ENCODE peak calls at places on chromosomes 12 and 14, in ten cellular contexts. One of them, this sample, is unnamed.

GRCh38 chr12:51818567-51819300 is 29.8 kb downstream of the FIGNL2 start:
- DNase-seq in testis: peak; percentile 33
- DNase-seq in uterus: peak; percentile 29
- DNase-seq in stomach: no peak
- DNase-seq in A549: no peak
- DNase-seq in sigmoid colon: no peak
- DNase-seq in K562: no peak
- DNase-seq in IMR-90: peak; percentile 73
- DNase-seq in body of pancreas: peak; percentile 30
- DNase-seq in tibial nerve: no peak
- DNase-seq in this sample: no peak

GRCh38 chr12:47303207-47303606 is 223.4 kb upstream of the AMIGO2 start:
- DNase-seq in testis: no peak
- DNase-seq in uterus: no peak
- DNase-seq in stomach: no peak
- DNase-seq in A549: no peak
- DNase-seq in sigmoid colon: no peak
- DNase-seq in K562: no peak
- DNase-seq in IMR-90: peak; percentile 76
- DNase-seq in body of pancreas: no peak
- DNase-seq in tibial nerve: no peak
- DNase-seq in this sample: no peak

GRCh38 chr12:5616854-5617253 is 184.9 kb downstream of the NTF3 start:
- DNase-seq in testis: no peak
- DNase-seq in uterus: no peak
- DNase-seq in stomach: no peak
- DNase-seq in A549: no peak
- DNase-seq in sigmoid colon: no peak
- DNase-seq in K562: no peak
- DNase-seq in IMR-90: no peak
- DNase-seq in body of pancreas: no peak
- DNase-seq in tibial nerve: no peak
- DNase-seq in this sample: no peak

GRCh38 chr12:24839268-24839791 is 109.6 kb downstream of the BCAT1 start:
- DNase-seq in testis: no peak
- DNase-seq in uterus: no peak
- DNase-seq in stomach: no peak
- DNase-seq in A549: no peak
- DNase-seq in sigmoid colon: no peak
- DNase-seq in K562: no peak
- DNase-seq in IMR-90: no peak
- DNase-seq in body of pancreas: no peak
- DNase-seq in tibial nerve: no peak
- DNase-seq in this sample: no peak

GRCh38 chr14:53894456-53894855 is 62.2 kb downstream of the BMP4 start:
- DNase-seq in testis: no peak
- DNase-seq in uterus: no peak
- DNase-seq in stomach: no peak
- DNase-seq in A549: no peak
- DNase-seq in sigmoid colon: no peak
- DNase-seq in K562: no peak
- DNase-seq in IMR-90: peak; percentile 79
- DNase-seq in body of pancreas: no peak
- DNase-seq in tibial nerve: no peak
- DNase-seq in this sample: no peak

GRCh38 chr12:62840311-62840710 is 94.6 kb downstream of the PPM1H start:
- DNase-seq in testis: no peak
- DNase-seq in uterus: no peak
- DNase-seq in stomach: no peak
- DNase-seq in A549: no peak
- DNase-seq in sigmoid colon: no peak
- DNase-seq in K562: no peak
- DNase-seq in IMR-90: no peak
- DNase-seq in body of pancreas: no peak
- DNase-seq in tibial nerve: no peak
- DNase-seq in this sample: no peak

GRCh38 chr14:24368215-24368561 is 204 bp downstream of the NFATC4 start:
- DNase-seq in testis: no peak
- DNase-seq in uterus: no peak
- DNase-seq in stomach: no peak
- DNase-seq in A549: no peak
- DNase-seq in sigmoid colon: no peak
- DNase-seq in K562: no peak
- DNase-seq in IMR-90: no peak
- DNase-seq in body of pancreas: no peak
- DNase-seq in tibial nerve: no peak
- DNase-seq in this sample: no peak

GRCh38 chr12:5085896-5086295 is 42.2 kb downstream of the KCNA5 start:
- DNase-seq in testis: no peak
- DNase-seq in uterus: no peak
- DNase-seq in stomach: no peak
- DNase-seq in A549: no peak
- DNase-seq in sigmoid colon: no peak
- DNase-seq in K562: no peak
- DNase-seq in IMR-90: peak; percentile 97
- DNase-seq in body of pancreas: no peak
- DNase-seq in tibial nerve: no peak
- DNase-seq in this sample: no peak

GRCh38 chr14:75399819-75400678 is 27.8 kb upstream of the JDP2 start:
- DNase-seq in testis: peak; percentile 52
- DNase-seq in uterus: peak; percentile 75
- DNase-seq in stomach: peak; percentile 94
- DNase-seq in A549: peak; percentile 18
- DNase-seq in sigmoid colon: peak; percentile 98
- DNase-seq in K562: no peak
- DNase-seq in IMR-90: no peak
- DNase-seq in body of pancreas: peak; percentile 99
- DNase-seq in tibial nerve: peak; percentile 65
- DNase-seq in this sample: peak; percentile 98

GRCh38 chr12:40946612-40947194 is 241.4 kb upstream of the PDZRN4 start:
- DNase-seq in testis: no peak
- DNase-seq in uterus: no peak
- DNase-seq in stomach: no peak
- DNase-seq in A549: peak; percentile 18
- DNase-seq in sigmoid colon: no peak
- DNase-seq in K562: peak; percentile 29
- DNase-seq in IMR-90: peak; percentile 42
- DNase-seq in body of pancreas: no peak
- DNase-seq in tibial nerve: no peak
- DNase-seq in this sample: no peak

GRCh38 chr12:52428121-52428520 is 6.0 kb downstream of the KRT75 start:
- DNase-seq in testis: no peak
- DNase-seq in uterus: no peak
- DNase-seq in stomach: no peak
- DNase-seq in A549: no peak
- DNase-seq in sigmoid colon: no peak
- DNase-seq in K562: peak; percentile 20
- DNase-seq in IMR-90: no peak
- DNase-seq in body of pancreas: no peak
- DNase-seq in tibial nerve: no peak
- DNase-seq in this sample: no peak

GRCh38 chr12:52148541-52149181 is 43.2 kb downstream of the KRT80 start:
- DNase-seq in testis: no peak
- DNase-seq in uterus: no peak
- DNase-seq in stomach: peak; percentile 86
- DNase-seq in A549: peak; percentile 83
- DNase-seq in sigmoid colon: peak; percentile 65
- DNase-seq in K562: no peak
- DNase-seq in IMR-90: no peak
- DNase-seq in body of pancreas: peak; percentile 72
- DNase-seq in tibial nerve: no peak
- DNase-seq in this sample: peak; percentile 93

GRCh38 chr12:76366163-76366562 is 17.9 kb upstream of the BBS10 start:
- DNase-seq in testis: no peak
- DNase-seq in uterus: no peak
- DNase-seq in stomach: no peak
- DNase-seq in A549: no peak
- DNase-seq in sigmoid colon: no peak
- DNase-seq in K562: no peak
- DNase-seq in IMR-90: no peak
- DNase-seq in body of pancreas: no peak
- DNase-seq in tibial nerve: no peak
- DNase-seq in this sample: no peak

GRCh38 chr12:130849561-130850417 is 10.7 kb upstream of the STX2 start:
- DNase-seq in testis: no peak
- DNase-seq in uterus: no peak
- DNase-seq in stomach: no peak
- DNase-seq in A549: no peak
- DNase-seq in sigmoid colon: peak; percentile 2
- DNase-seq in K562: no peak
- DNase-seq in IMR-90: no peak
- DNase-seq in body of pancreas: peak; percentile 61
- DNase-seq in tibial nerve: no peak
- DNase-seq in this sample: peak; percentile 63

GRCh38 chr12:103952497-103952896 is 13.2 kb upstream of the TDG start:
- DNase-seq in testis: no peak
- DNase-seq in uterus: no peak
- DNase-seq in stomach: no peak
- DNase-seq in A549: no peak
- DNase-seq in sigmoid colon: no peak
- DNase-seq in K562: no peak
- DNase-seq in IMR-90: no peak
- DNase-seq in body of pancreas: no peak
- DNase-seq in tibial nerve: no peak
- DNase-seq in this sample: no peak
- H3K27ac ChIP-seq in testis: no peak overlapping the region
- H3K27ac ChIP-seq in uterus: no peak overlapping the region
- H3K27ac ChIP-seq in stomach: no peak overlapping the region
- H3K27ac ChIP-seq in A549: no peak overlapping the region
- H3K27ac ChIP-seq in sigmoid colon: no peak overlapping the region
- H3K27ac ChIP-seq in K562: no peak overlapping the region
- H3K27ac ChIP-seq in IMR-90: no peak overlapping the region
- H3K27ac ChIP-seq in body of pancreas: no peak overlapping the region
- H3K27ac ChIP-seq in tibial nerve: no peak overlapping the region
- H3K27ac ChIP-seq in this sample: no peak overlapping the region

DNA sequence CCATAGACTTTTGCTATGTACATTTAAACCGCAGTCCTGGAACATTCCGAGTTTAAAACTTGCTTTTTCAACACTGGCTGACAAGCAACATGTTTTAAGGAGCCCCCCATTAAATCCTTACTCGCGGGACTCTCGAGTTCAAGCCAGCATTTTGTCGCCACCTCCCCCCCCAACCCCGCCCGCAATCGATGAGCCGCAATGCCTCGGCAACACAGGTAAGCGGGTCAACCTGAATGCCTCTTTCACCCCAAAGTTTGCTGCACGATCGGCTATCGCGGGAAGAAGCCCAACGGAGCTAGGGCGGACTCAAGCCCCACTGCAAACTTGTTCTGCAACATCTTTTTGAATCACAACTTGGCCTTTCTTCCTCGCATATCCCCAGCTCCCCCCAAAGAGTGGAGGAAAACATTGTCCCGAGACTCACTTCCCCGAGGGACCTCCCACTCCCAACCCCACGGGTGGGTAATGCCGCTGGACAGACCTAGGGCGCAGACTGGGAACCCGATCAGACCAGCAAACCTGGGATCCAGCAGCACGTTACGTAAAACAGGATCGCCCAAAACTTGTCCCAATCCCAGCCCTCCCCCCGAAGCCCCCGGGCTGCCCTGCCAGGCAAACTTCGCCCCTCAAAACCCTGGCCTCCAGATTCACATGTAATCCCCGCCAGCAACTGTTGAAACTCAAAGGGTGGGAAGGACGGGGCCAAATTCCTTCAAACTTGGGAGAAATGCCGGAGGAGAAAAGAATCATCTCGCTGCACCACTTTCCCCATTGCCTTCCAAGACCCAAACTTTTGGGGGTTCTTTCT is 641 bp downstream of the ZFP36L1 start:
- DNase-seq in testis: peak; percentile 15
- DNase-seq in uterus: peak; percentile 49
- DNase-seq in stomach: peak; percentile 29
- DNase-seq in A549: no peak
- DNase-seq in sigmoid colon: peak; percentile 78
- DNase-seq in K562: peak; percentile 34
- DNase-seq in IMR-90: no peak
- DNase-seq in body of pancreas: peak; percentile 38
- DNase-seq in tibial nerve: no peak
- DNase-seq in this sample: no peak
- TF ChIP-seq POLR2A in testis: no peak
- TF ChIP-seq POLR2A in uterus: no peak
- TF ChIP-seq POLR2A in stomach: no peak
- TF ChIP-seq POLR2A in A549: no peak
- TF ChIP-seq POLR2A in sigmoid colon: no peak
- TF ChIP-seq POLR2A in K562: no peak
- TF ChIP-seq POLR2A in IMR-90: no peak
- TF ChIP-seq POLR2A in body of pancreas: no peak
- TF ChIP-seq POLR2A in tibial nerve: no peak
- TF ChIP-seq POLR2A in this sample: no peak

GRCh38 chr12:98719515-98720504 is 74.7 kb downstream of the APAF1 start:
- DNase-seq in testis: no peak
- DNase-seq in uterus: no peak
- DNase-seq in stomach: no peak
- DNase-seq in A549: no peak
- DNase-seq in sigmoid colon: no peak
- DNase-seq in K562: peak; percentile 27
- DNase-seq in IMR-90: no peak
- DNase-seq in body of pancreas: no peak
- DNase-seq in tibial nerve: no peak
- DNase-seq in this sample: no peak
- H3K27ac ChIP-seq in testis: no peak overlapping the region
- H3K27ac ChIP-seq in uterus: no peak overlapping the region
- H3K27ac ChIP-seq in stomach: no peak overlapping the region
- H3K27ac ChIP-seq in A549: no peak overlapping the region
- H3K27ac ChIP-seq in sigmoid colon: no peak overlapping the region
- H3K27ac ChIP-seq in K562: peak overlapping the region; percentile 40
- H3K27ac ChIP-seq in IMR-90: no peak overlapping the region
- H3K27ac ChIP-seq in body of pancreas: no peak overlapping the region
- H3K27ac ChIP-seq in tibial nerve: no peak overlapping the region
- H3K27ac ChIP-seq in this sample: no peak overlapping the region

GRCh38 chr12:122021193-122021821 is 377 bp upstream of the BCL7A start:
- DNase-seq in testis: peak; percentile 47
- DNase-seq in uterus: no peak
- DNase-seq in stomach: no peak
- DNase-seq in A549: no peak
- DNase-seq in sigmoid colon: peak; percentile 76
- DNase-seq in K562: peak; percentile 37
- DNase-seq in IMR-90: no peak
- DNase-seq in body of pancreas: peak; percentile 25
- DNase-seq in tibial nerve: no peak
- DNase-seq in this sample: peak; percentile 49

GRCh38 chr12:122023339-122024131 is 1.9 kb downstream of the BCL7A start:
- DNase-seq in testis: peak; percentile 78
- DNase-seq in uterus: peak; percentile 70
- DNase-seq in stomach: peak; percentile 70
- DNase-seq in A549: peak; percentile 73
- DNase-seq in sigmoid colon: peak; percentile 87
- DNase-seq in K562: peak; percentile 69
- DNase-seq in IMR-90: peak; percentile 70
- DNase-seq in body of pancreas: peak; percentile 91
- DNase-seq in tibial nerve: no peak
- DNase-seq in this sample: peak; percentile 88

GRCh38 chr12:122020795-122021192 is 890 bp upstream of the BCL7A start:
- DNase-seq in testis: no peak
- DNase-seq in uterus: no peak
- DNase-seq in stomach: no peak
- DNase-seq in A549: no peak
- DNase-seq in sigmoid colon: no peak
- DNase-seq in K562: no peak
- DNase-seq in IMR-90: no peak
- DNase-seq in body of pancreas: no peak
- DNase-seq in tibial nerve: no peak
- DNase-seq in this sample: no peak

GRCh38 chr12:122022393-122023338 is 982 bp downstream of the BCL7A start:
- DNase-seq in testis: no peak
- DNase-seq in uterus: no peak
- DNase-seq in stomach: peak; percentile 31
- DNase-seq in A549: peak; percentile 41
- DNase-seq in sigmoid colon: no peak
- DNase-seq in K562: peak; percentile 55
- DNase-seq in IMR-90: no peak
- DNase-seq in body of pancreas: peak; percentile 27
- DNase-seq in tibial nerve: no peak
- DNase-seq in this sample: peak; percentile 47

GRCh38 chr12:122021822-122022392 is at the start of gene BCL7A:
- DNase-seq in testis: peak; percentile 74
- DNase-seq in uterus: peak; percentile 72
- DNase-seq in stomach: peak; percentile 70
- DNase-seq in A549: peak; percentile 47
- DNase-seq in sigmoid colon: peak; percentile 89
- DNase-seq in K562: peak; percentile 77
- DNase-seq in IMR-90: peak; percentile 74
- DNase-seq in body of pancreas: peak; percentile 79
- DNase-seq in tibial nerve: no peak
- DNase-seq in this sample: peak; percentile 78
- TF ChIP-seq POLR2A in testis: no peak
- TF ChIP-seq POLR2A in uterus: no peak
- TF ChIP-seq POLR2A in stomach: no peak
- TF ChIP-seq POLR2A in A549: peak; percentile 63
- TF ChIP-seq POLR2A in sigmoid colon: peak; percentile 52
- TF ChIP-seq POLR2A in K562: peak; percentile 75
- TF ChIP-seq POLR2A in IMR-90: no peak
- TF ChIP-seq POLR2A in body of pancreas: peak; percentile 66
- TF ChIP-seq POLR2A in tibial nerve: no peak
- TF ChIP-seq POLR2A in this sample: peak; percentile 21